ENCODE peak calls at places on chromosome 3, in seven cellular contexts. E is A549, W is HCT116, F is tibial artery, X is esophagus muscularis mucosa, H is cardiac muscle cell, S is ascending aorta. O is an unnamed sample.

GRCh38 chr3:145963111-145963510 is 197.9 kb downstream of the PLOD2 start:
- DNase-seq in E (no peak), W (no peak), F (no peak), X (no peak), H (no peak), S (no peak), O (no peak)

GRCh38 chr3:179045719-179046402 is 25.7 kb downstream of the ZMAT3 start:
- DNase-seq in E (no peak), W (no peak), F (no peak), X (no peak), H (peak; percentile 19), S (no peak), O (no peak)

GRCh38 chr3:112357888-112358287 is 24.9 kb downstream of the CD200 start:
- DNase-seq in E (no peak), W (no peak), F (no peak), X (no peak), H (no peak), S (no peak), O (no peak)

GRCh38 chr3:126287536-126288181 is 69.5 kb downstream of the KLF15 start:
- DNase-seq in E (no peak), W (peak; percentile 21), F (peak; percentile 90), X (peak; percentile 92), H (peak; percentile 85), S (peak; percentile 88), O (peak; percentile 48)

GRCh38 chr3:46946856-46947544 is 29.5 kb downstream of the CCDC12 start:
- DNase-seq in E (no peak), W (no peak), F (no peak), X (no peak), H (no peak), S (peak; percentile 76), O (peak; percentile 83)

GRCh38 chr3:37862712-37863551 is 1.3 kb downstream of the CTDSPL start:
- DNase-seq in E (peak; percentile 42), W (no peak), F (no peak), X (no peak), H (peak; percentile 19), S (no peak), O (peak; percentile 41)

GRCh38 chr3:159151130-159151529 is 349.3 kb downstream of the MFSD1 start:
- DNase-seq in E (no peak), W (no peak), F (no peak), X (no peak), H (no peak), S (no peak), O (no peak)

GRCh38 chr3:121630355-121630754 is 30.3 kb downstream of the HCLS1 start:
- DNase-seq in E (no peak), W (no peak), F (no peak), X (peak; percentile 12), H (no peak), S (no peak), O (no peak)

GRCh38 chr3:122966045-122966444 is 61.5 kb downstream of the SEMA5B start:
- DNase-seq in E (no peak), W (no peak), F (no peak), X (no peak), H (no peak), S (no peak), O (no peak)

GRCh38 chr3:117844676-117845075 is 1135.1 kb downstream of the TUSC7 start:
- DNase-seq in E (no peak), W (no peak), F (no peak), X (no peak), H (no peak), S (no peak), O (no peak)

GRCh38 chr3:191484461-191484860 is 23.5 kb downstream of the PYDC2 start:
- DNase-seq in E (no peak), W (peak; percentile 15), F (no peak), X (no peak), H (no peak), S (no peak), O (no peak)

GRCh38 chr3:124745092-124745491 is 14.8 kb downstream of the UMPS start:
- DNase-seq in E (no peak), W (no peak), F (no peak), X (no peak), H (no peak), S (no peak), O (no peak)

GRCh38 chr3:56879453-56880224 is 77.9 kb upstream of the ARHGEF3 start:
- DNase-seq in E (no peak), W (no peak), F (no peak), X (no peak), H (no peak), S (no peak), O (peak; percentile 29)

GRCh38 chr3:158909870-158910269 is 108.0 kb downstream of the MFSD1 start:
- DNase-seq in E (no peak), W (no peak), F (no peak), X (peak; percentile 60), H (no peak), S (no peak), O (peak; percentile 60)

GRCh38 chr3:129619726-129620162 is 13.3 kb upstream of the PLXND1 start:
- DNase-seq in E (no peak), W (no peak), F (peak; percentile 66), X (no peak), H (no peak), S (no peak), O (no peak)

GRCh38 chr3:18758047-18758704 is 333.0 kb upstream of the SATB1 start:
- DNase-seq in E (peak; percentile 50), W (peak; percentile 63), F (no peak), X (no peak), H (peak; percentile 69), S (no peak), O (peak; percentile 1)

GRCh38 chr3:111903067-111903511 is 44.0 kb downstream of the PHLDB2 start:
- DNase-seq in E (peak; percentile 82), W (peak; percentile 98), F (no peak), X (no peak), H (no peak), S (no peak), O (peak; percentile 65)

GRCh38 chr3:5188419-5189405 is 1.2 kb downstream of the EDEM1 start:
- DNase-seq in E (peak; percentile 53), W (no peak), F (no peak), X (no peak), H (peak; percentile 27), S (no peak), O (peak; percentile 40)

GRCh38 chr3:79979990-79980389 is 212.2 kb upstream of the ROBO1 start:
- DNase-seq in E (no peak), W (no peak), F (no peak), X (no peak), H (no peak), S (no peak), O (no peak)

GRCh38 chr3:184362668-184363540 is 1.4 kb downstream of the POLR2H start:
- DNase-seq in E (peak; percentile 97), W (peak; percentile 98), F (peak; percentile 98), X (peak; percentile 98), H (peak; percentile 99), S (peak; percentile 98), O (peak; percentile 98)
- TF ChIP-seq CTCF in E (peak; percentile 41), W (peak; percentile 47), F (peak; percentile 46), X (peak; percentile 45), H (peak; percentile 64), S (peak; percentile 68), O (peak; percentile 54)

GRCh38 chr3:44132061-44132460 is 109.6 kb upstream of the TOPAZ1 start:
- DNase-seq in E (no peak), W (no peak), F (no peak), X (no peak), H (no peak), S (no peak), O (no peak)

GRCh38 chr3:44128057-44128775 is 113.5 kb upstream of the TOPAZ1 start:
- DNase-seq in E (no peak), W (no peak), F (no peak), X (no peak), H (no peak), S (no peak), O (no peak)

GRCh38 chr3:44132593-44132992 is 109.1 kb upstream of the TOPAZ1 start:
- DNase-seq in E (no peak), W (no peak), F (no peak), X (no peak), H (no peak), S (no peak), O (no peak)

GRCh38 chr3:44125882-44126281 is 115.8 kb upstream of the TOPAZ1 start:
- DNase-seq in E (no peak), W (no peak), F (no peak), X (no peak), H (peak; percentile 48), S (no peak), O (peak; percentile 42)

GRCh38 chr3:44130249-44130648 is 111.4 kb upstream of the TOPAZ1 start:
- DNase-seq in E (no peak), W (no peak), F (no peak), X (no peak), H (no peak), S (no peak), O (no peak)
- H3K4me3 ChIP-seq in E (no peak overlapping the region), W (no peak overlapping the region), F (no peak overlapping the region), X (no peak overlapping the region), H (no peak overlapping the region), S (no peak overlapping the region), O (no peak overlapping the region)

DNA sequence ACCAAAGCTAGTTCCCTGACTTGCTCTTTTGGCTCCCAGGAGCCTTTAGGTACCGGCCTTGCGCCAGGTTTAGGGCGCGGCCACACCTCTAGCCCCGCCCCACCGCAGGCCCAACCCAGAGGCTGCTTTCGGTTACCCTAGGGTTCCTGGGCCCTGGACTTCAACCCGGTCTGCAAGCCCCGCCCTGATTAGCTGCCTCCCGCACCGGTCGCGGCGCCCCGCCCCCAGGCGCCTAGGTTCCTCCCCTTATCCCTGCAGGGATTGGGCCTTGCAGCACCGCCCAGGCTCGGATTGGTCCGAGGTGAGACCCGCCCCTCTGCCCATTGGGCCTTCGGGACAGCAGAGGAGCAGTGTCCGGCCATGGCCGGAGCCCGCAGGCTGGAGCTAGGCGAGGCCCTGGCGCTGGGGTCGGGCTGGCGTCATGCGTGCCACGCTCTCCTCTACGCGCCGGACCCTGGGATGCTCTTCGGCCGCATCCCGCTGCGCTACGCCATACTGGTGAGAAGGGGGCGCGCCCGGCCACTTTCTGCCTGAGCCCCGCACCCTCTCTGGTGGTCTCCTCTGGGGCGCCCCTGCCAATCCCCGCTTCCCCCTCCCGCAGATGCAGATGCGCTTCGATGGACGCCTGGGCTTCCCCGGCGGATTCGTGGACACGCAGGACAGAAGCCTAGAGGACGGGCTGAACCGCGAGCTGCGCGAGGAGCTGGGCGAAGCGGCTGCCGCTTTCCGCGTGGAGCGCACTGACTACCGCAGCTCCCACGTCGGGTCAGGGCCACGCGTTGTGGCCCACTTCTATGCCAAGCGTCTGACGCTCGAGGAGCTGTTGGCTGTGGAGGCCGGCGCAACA is at the start of gene NUDT16:
- DNase-seq in E (peak; percentile 97), W (peak; percentile 96), F (peak; percentile 100), X (peak; percentile 99), H (peak; percentile 99), S (peak; percentile 100), O (peak; percentile 99)
- TF ChIP-seq CTCF in E (no peak), W (no peak), F (no peak), X (no peak), H (no peak), S (no peak), O (peak; percentile 6)

GRCh38 chr3:75650191-75650590 is 13.9 kb upstream of the FRG2C start:
- DNase-seq in E (no peak), W (no peak), F (no peak), X (peak; percentile 66), H (no peak), S (no peak), O (no peak)

DNA sequence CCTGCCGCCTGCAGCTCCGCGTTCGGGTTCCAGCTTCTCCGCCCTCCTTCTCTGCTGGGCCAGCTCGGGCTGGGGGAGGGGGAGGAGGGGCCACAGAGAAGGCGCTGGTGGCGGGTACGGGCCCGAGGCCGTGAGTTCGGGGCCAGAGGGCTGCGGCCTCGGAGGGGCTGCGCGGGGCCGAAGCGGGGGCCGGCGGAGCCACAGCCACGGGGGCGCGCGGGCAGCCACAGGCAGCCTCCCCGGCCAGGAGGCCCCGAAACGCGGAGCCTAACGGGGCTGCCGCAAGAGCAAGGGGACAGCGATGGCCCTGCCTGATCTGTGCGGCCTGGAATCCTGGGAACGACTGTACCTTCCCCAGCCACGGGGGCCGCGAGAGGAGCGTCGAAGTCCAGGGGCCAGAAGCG is 8.6 kb upstream of the FRG2C start:
- DNase-seq in E (no peak), W (no peak), F (no peak), X (no peak), H (peak; percentile 23), S (no peak), O (no peak)
- H3K4me3 ChIP-seq in E (no peak overlapping the region), W (no peak overlapping the region), F (no peak overlapping the region), X (no peak overlapping the region), H (peak overlapping the region; percentile 15), S (no peak overlapping the region), O (no peak overlapping the region)